ENCODE peak calls at places on chromosome 13, in six cellular contexts. N is GM13977, K is Caco-2, Z is colonic mucosa, G is upper lobe of left lung, Q is fibroblast of pulmonary artery. H is an unnamed sample.

GRCh38 chr13:113029487-113030258 is 60.7 kb downstream of the MCF2L start:
- DNase-seq in G (no peak), Q (peak), Z (peak), K (peak), N (peak), H (peak)

GRCh38 chr13:43229506-43229905 is 206.1 kb downstream of the DNAJC15 start:
- DNase-seq in Q (peak), Z (no peak), G (no peak), K (no peak), N (no peak), H (no peak)

GRCh38 chr13:38897521-38897920 is 93.1 kb downstream of the STOML3 start:
- DNase-seq in K (no peak), G (no peak), Q (no peak), Z (no peak), N (no peak), H (no peak)

GRCh38 chr13:93388701-93389100 is 162.1 kb downstream of the GPC6 start:
- DNase-seq in G (no peak), Q (peak), K (no peak), Z (no peak), N (no peak), H (no peak)

GRCh38 chr13:79447141-79447540 is 33.8 kb upstream of the NDFIP2 start:
- DNase-seq in N (no peak), K (no peak), Z (no peak), G (no peak), Q (no peak), H (no peak)

GRCh38 chr13:81929988-81930387 is 1589.1 kb upstream of the SPRY2 start:
- DNase-seq in G (no peak), Q (peak), Z (no peak), N (no peak), K (no peak), H (no peak)

GRCh38 chr13:20828540-20829364 is 55.0 kb upstream of the EEF1AKMT1 start:
- DNase-seq in K (no peak), G (no peak), N (peak), Q (peak), Z (peak), H (no peak)

GRCh38 chr13:62320129-62320724 is 904.6 kb upstream of the PCDH20 start:
- DNase-seq in G (no peak), K (no peak), N (peak), Z (no peak), Q (peak), H (no peak)

GRCh38 chr13:49827336-49827735 is 34.9 kb upstream of the KPNA3 start:
- DNase-seq in Z (no peak), G (no peak), N (no peak), Q (no peak), K (no peak), H (no peak)

GRCh38 chr13:50457430-50458393 is 385.8 kb downstream of the DLEU7 start:
- DNase-seq in G (peak), K (no peak), Q (no peak), Z (no peak), N (no peak), H (no peak)

GRCh38 chr13:57629391-57629804 is 2.1 kb upstream of the PCDH17 start:
- DNase-seq in Z (no peak), N (no peak), K (no peak), Q (peak), G (no peak), H (peak)

GRCh38 chr13:39765801-39766463 is 110.5 kb downstream of the COG6 start:
- DNase-seq in Z (peak), Q (no peak), N (no peak), K (no peak), G (peak), H (no peak)

GRCh38 chr13:45564108-45564507 is 51.4 kb downstream of the ERICH6B start:
- DNase-seq in Z (no peak), K (no peak), G (peak), N (no peak), Q (peak), H (no peak)

GRCh38 chr13:73945871-73946270 is 188.3 kb downstream of the KLF12 start:
- DNase-seq in K (no peak), Q (no peak), G (no peak), N (no peak), Z (no peak), H (no peak)

GRCh38 chr13:79404361-79404760 is 1.7 kb downstream of the RBM26 start:
- DNase-seq in Z (no peak), K (no peak), N (no peak), G (no peak), Q (no peak), H (no peak)

GRCh38 chr13:107553838-107554237 is 661.5 kb downstream of the LIG4 start:
- DNase-seq in Z (no peak), K (no peak), N (no peak), G (no peak), Q (no peak), H (no peak)

DNA sequence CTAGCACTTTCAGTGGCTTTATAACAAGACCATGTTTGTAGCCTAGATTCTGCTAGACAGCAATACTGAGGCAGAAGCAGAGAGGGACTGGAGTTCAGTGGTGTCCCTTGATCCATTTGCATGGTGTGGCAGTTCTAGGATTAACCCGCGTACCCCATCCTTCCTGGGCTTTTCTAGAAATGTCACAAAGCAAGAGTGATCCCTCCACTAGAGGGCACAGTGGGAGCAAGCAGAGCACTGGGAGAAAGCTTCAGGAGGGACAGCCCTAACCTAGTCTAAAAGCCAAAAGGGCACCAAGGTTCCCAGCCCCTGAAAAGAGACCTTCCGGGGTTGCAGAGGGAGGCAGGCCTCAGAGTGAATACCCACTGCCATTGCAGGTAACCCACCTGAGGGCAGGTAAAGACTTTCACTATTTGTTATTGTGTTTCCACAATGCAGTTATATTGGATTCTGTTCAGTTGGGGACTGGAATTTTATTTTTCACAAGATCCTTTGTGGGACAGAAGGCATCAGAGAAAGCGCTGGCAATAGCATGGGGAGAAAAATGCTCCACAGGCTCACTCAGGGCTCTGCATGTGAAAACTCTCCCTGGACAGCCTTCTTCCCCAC is 170.6 kb downstream of the FLT1 start:
- DNase-seq in G (peak), Q (peak), N (peak), K (peak), Z (peak), H (peak)
- TF ChIP-seq CTCF in G (peak), Q (peak), N (peak), K (peak), Z (peak), H (peak)

GRCh38 chr13:114164027-114164426 is 15.0 kb upstream of the CFAP97D2 start:
- DNase-seq in Q (no peak), Z (no peak), G (no peak), K (no peak), N (no peak), H (peak)
- TF ChIP-seq CTCF in Q (no peak), Z (no peak), G (no peak), K (no peak), N (no peak), H (no peak)

DNA sequence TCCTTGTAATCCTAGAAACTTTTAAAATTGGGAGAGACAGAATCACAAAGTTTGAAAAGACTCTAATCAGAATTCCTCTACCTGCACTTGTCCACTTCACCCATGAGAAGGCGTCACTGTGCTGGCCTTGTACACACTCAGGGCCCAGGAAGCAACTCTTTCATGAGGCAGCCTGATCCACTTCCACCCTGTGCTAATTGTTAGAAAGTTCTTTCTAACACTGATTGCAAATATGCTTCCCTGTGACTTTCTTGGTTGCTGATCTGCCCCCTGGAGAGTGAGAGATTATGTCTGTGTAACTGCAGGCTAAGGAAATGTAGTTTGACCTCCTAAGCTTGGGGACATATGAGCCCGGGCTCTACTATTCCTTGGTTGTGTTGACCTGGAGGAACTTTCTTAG is 494.6 kb downstream of the MYO16 start:
- DNase-seq in K (no peak), Z (no peak), G (no peak), Q (no peak), N (no peak), H (no peak)
- TF ChIP-seq CTCF in K (no peak), Z (no peak), G (no peak), Q (no peak), N (no peak), H (no peak)

GRCh38 chr13:32587774-32588165 is 1.5 kb downstream of the PDS5B start:
- DNase-seq in Q (peak), N (no peak), G (no peak), Z (no peak), K (no peak), H (no peak)

GRCh38 chr13:32585625-32586021 is 629 bp upstream of the PDS5B start:
- DNase-seq in G (no peak), Z (peak), N (no peak), Q (no peak), K (peak), H (no peak)

GRCh38 chr13:32582991-32583390 is 3.3 kb upstream of the PDS5B start:
- DNase-seq in K (no peak), G (no peak), N (no peak), Q (no peak), Z (no peak), H (no peak)

GRCh38 chr13:32586022-32586900 is at the start of gene PDS5B:
- DNase-seq in N (peak), Q (peak), K (peak), G (peak), Z (peak), H (peak)

GRCh38 chr13:32587014-32587773 is 942 bp downstream of the PDS5B start:
- DNase-seq in K (peak), N (peak), Q (peak), Z (peak), G (peak), H (peak)
- TF ChIP-seq CTCF in K (no peak), N (peak), Q (no peak), Z (no peak), G (no peak), H (no peak)

GRCh38 chr13:23466144-23467002 is 32.9 kb upstream of the SACS start:
- DNase-seq in G (peak), K (peak), Z (peak), Q (peak), N (peak), H (peak)

GRCh38 chr13:23469901-23470525 is 36.5 kb upstream of the SACS start:
- DNase-seq in G (no peak), Q (peak), N (no peak), K (no peak), Z (no peak), H (no peak)

GRCh38 chr13:23467932-23468278 is 34.4 kb upstream of the SACS start:
- DNase-seq in Z (no peak), N (no peak), K (no peak), Q (no peak), G (no peak), H (no peak)

GRCh38 chr13:23468811-23469210 is 35.3 kb upstream of the SACS start:
- DNase-seq in K (no peak), G (no peak), Q (no peak), Z (no peak), N (no peak), H (no peak)

DNA sequence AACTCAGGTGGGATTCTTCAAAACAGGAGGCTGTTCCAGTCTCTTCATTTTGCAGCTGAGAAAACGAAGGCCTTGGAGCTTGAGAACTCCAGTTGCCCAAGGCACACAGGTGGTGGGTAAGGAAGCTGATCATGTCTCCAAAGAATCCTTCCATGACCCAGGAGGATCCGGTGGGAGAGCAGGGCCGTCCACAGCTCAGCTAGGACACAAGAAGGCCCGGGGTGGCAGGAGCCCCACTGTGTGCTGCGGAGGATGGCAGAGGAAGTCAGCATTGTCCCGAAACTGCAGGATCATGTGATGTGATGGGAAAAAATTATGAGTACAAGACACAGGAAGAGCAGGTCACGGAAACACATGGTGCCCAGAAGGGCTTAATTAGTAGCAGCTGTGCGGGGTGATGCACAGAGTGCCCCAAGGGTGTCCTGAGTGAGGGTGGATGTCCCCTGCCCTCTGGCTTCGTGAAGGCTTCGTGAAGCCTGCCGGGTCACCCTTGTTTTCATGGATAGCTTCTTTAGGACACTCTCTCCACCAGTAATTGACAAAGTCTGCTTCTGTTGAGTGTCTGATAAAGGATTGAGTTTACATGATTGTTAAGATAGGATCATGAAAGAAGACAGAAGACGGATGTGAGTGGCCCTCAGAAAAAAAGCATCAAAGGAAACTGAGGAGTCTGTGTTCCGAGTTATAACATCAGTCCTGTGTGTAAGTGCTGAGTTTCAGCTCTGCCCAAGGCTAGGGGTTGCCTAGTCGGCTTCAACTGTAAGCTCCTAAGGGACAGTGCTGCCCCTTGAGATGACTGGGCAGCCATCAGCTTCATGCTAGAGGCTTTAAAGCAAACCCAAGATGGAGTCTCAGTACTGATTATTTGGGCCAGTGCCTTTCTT is 33.8 kb upstream of the SACS start:
- DNase-seq in N (no peak), K (no peak), Z (no peak), G (no peak), Q (no peak), H (no peak)
- TF ChIP-seq CTCF in N (no peak), K (no peak), Z (no peak), G (no peak), Q (no peak), H (no peak)

GRCh38 chr13:77298403-77298802 is 28.5 kb downstream of the MYCBP2 start:
- DNase-seq in K (no peak), Q (no peak), N (peak), Z (no peak), G (no peak), H (no peak)
- TF ChIP-seq CTCF in K (no peak), Q (no peak), N (no peak), Z (no peak), G (no peak), H (no peak)

GRCh38 chr13:72696590-72696989 is 30.8 kb downstream of the MZT1 start:
- DNase-seq in N (no peak), Q (peak), Z (no peak), G (no peak), K (no peak), H (no peak)
- TF ChIP-seq CTCF in N (peak), Q (peak), Z (peak), G (no peak), K (peak), H (peak)